ENCODE peak calls at places on chromosome 5, in seven cellular contexts. B is AML-193, M is lower lobe of right lung, Z is MM.1S, S is GM13977, X is progenitor cell of endocrine pancreas, O is EL. K is an unnamed sample.

GRCh38 chr5:51371052-51371451 is 12.2 kb upstream of the ISL1 start:
- DNase-seq in B (no peak), M (no peak), Z (no peak), S (no peak), X (no peak), O (no peak), K (no peak)

GRCh38 chr5:171953860-171954701 is 52.4 kb downstream of the FBXW11 start:
- DNase-seq in B (no peak), M (no peak), Z (no peak), S (no peak), X (no peak), O (peak), K (no peak)

GRCh38 chr5:17004441-17005086 is 68.5 kb upstream of the MYO10 start:
- DNase-seq in B (no peak), M (no peak), Z (no peak), S (no peak), X (no peak), O (no peak), K (peak)

GRCh38 chr5:31827862-31828261 is 188.9 kb downstream of the PDZD2 start:
- DNase-seq in B (no peak), M (no peak), Z (no peak), S (no peak), X (no peak), O (peak), K (peak)

GRCh38 chr5:56479701-56480304 is 246.7 kb upstream of the ANKRD55 start:
- DNase-seq in B (no peak), M (no peak), Z (peak), S (peak), X (no peak), O (peak), K (no peak)

GRCh38 chr5:73815631-73816030 is 189.6 kb downstream of the ARHGEF28 start:
- DNase-seq in B (no peak), M (no peak), Z (no peak), S (no peak), X (no peak), O (peak), K (no peak)

GRCh38 chr5:92694067-92694466 is 887.0 kb downstream of the NR2F1-AS1 start:
- DNase-seq in B (no peak), M (no peak), Z (no peak), S (no peak), X (no peak), O (no peak), K (no peak)

GRCh38 chr5:68260455-68260854 is 44.9 kb downstream of the PIK3R1 start:
- DNase-seq in B (peak), M (no peak), Z (no peak), S (no peak), X (no peak), O (no peak), K (peak)

GRCh38 chr5:143594913-143595818 is 191.7 kb upstream of the NR3C1 start:
- DNase-seq in B (no peak), M (no peak), Z (no peak), S (no peak), X (no peak), O (peak), K (no peak)

GRCh38 chr5:179393078-179393477 is 47.8 kb upstream of the ADAMTS2 start:
- DNase-seq in B (no peak), M (no peak), Z (no peak), S (no peak), X (no peak), O (peak), K (peak)

GRCh38 chr5:170648546-170648945 is 135.0 kb upstream of the GABRP start:
- DNase-seq in B (no peak), M (no peak), Z (no peak), S (no peak), X (no peak), O (peak), K (no peak)

GRCh38 chr5:154714271-154714986 is 40.7 kb upstream of the LARP1 start:
- DNase-seq in B (peak), M (peak), Z (peak), S (no peak), X (no peak), O (peak), K (peak)

GRCh38 chr5:95720094-95720793 is 10.9 kb upstream of the RHOBTB3 start:
- DNase-seq in B (no peak), M (no peak), Z (no peak), S (no peak), X (no peak), O (peak), K (no peak)

GRCh38 chr5:160802567-160802966 is 49.4 kb downstream of the ATP10B start:
- DNase-seq in B (no peak), M (no peak), Z (peak), S (no peak), X (no peak), O (no peak), K (peak)

GRCh38 chr5:93078082-93079038 is 502.7 kb downstream of the NR2F1-AS1 start:
- DNase-seq in B (no peak), M (no peak), Z (peak), S (peak), X (no peak), O (peak), K (peak)

GRCh38 chr5:95530441-95530840 is 24.3 kb downstream of the SKIC3 start:
- DNase-seq in B (no peak), M (no peak), Z (no peak), S (no peak), X (no peak), O (peak), K (no peak)

GRCh38 chr5:151255621-151256286 is 2.8 kb downstream of the GM2A start:
- DNase-seq in B (peak), M (no peak), Z (peak), S (peak), X (no peak), O (no peak), K (peak)

GRCh38 chr5:141951341-141951781 is 6.6 kb downstream of the PCDH12 start:
- DNase-seq in B (no peak), M (no peak), Z (no peak), S (peak), X (no peak), O (no peak), K (no peak)

GRCh38 chr5:68838157-68838718 is 255.6 kb upstream of the SLC30A5 start:
- DNase-seq in B (no peak), M (no peak), Z (no peak), S (no peak), X (no peak), O (no peak), K (no peak)

GRCh38 chr5:173329370-173330150 is 1.3 kb upstream of the STC2 start:
- DNase-seq in B (no peak), M (no peak), Z (no peak), S (peak), X (peak), O (peak), K (no peak)

GRCh38 chr5:77846422-77847128 is 70.4 kb upstream of the TBCA start:
- DNase-seq in B (no peak), M (no peak), Z (no peak), S (no peak), X (no peak), O (no peak), K (no peak)

GRCh38 chr5:39211773-39212172 is 7.6 kb downstream of the FYB1 start:
- DNase-seq in B (no peak), M (no peak), Z (no peak), S (no peak), X (no peak), O (no peak), K (peak)

GRCh38 chr5:36058776-36059175 is 7.9 kb downstream of the UGT3A2 start:
- DNase-seq in B (no peak), M (no peak), Z (no peak), S (no peak), X (no peak), O (no peak), K (no peak)

GRCh38 chr5:131196331-131196730 is 25.6 kb downstream of the LYRM7 start:
- DNase-seq in B (no peak), M (no peak), Z (no peak), S (no peak), X (no peak), O (peak), K (no peak)

GRCh38 chr5:31317642-31318041 is 124.2 kb downstream of the CDH6 start:
- DNase-seq in B (no peak), M (no peak), Z (no peak), S (no peak), X (no peak), O (no peak), K (no peak)

GRCh38 chr5:169850407-169850806 is 129.9 kb downstream of the INSYN2B start:
- DNase-seq in B (no peak), M (no peak), Z (no peak), S (no peak), X (no peak), O (no peak), K (no peak)

GRCh38 chr5:165881259-165881658 is 2375.8 kb downstream of the MAT2B start:
- DNase-seq in B (peak), M (no peak), Z (peak), S (no peak), X (no peak), O (no peak), K (peak)

GRCh38 chr5:142697846-142698245 is 12.0 kb upstream of the FGF1 start:
- DNase-seq in B (no peak), M (no peak), Z (no peak), S (no peak), X (no peak), O (peak), K (no peak)